ENCODE peak calls at places on chromosomes 11 and 22, in six cellular contexts. D is heart left ventricle, O is GM23338, K is GM06990, J is body of pancreas, M is BE2C. U is an unnamed sample.

GRCh38 chr11:3849297-3849874 is 6.1 kb upstream of the STIM1 start:
- DNase-seq in D (no peak), O (peak), K (no peak), J (peak), M (peak), U (peak)

GRCh38 chr22:24486501-24486921 is 8.6 kb upstream of the UPB1 start:
- DNase-seq in D (no peak), O (no peak), K (no peak), J (no peak), M (no peak), U (peak)

GRCh38 chr22:27603111-27603822 is 198.3 kb downstream of the MN1 start:
- DNase-seq in D (no peak), O (no peak), K (no peak), J (no peak), M (no peak), U (no peak)

GRCh38 chr11:44315947-44316387 is 6.0 kb upstream of the ALX4 start:
- DNase-seq in D (peak), O (peak), K (no peak), J (peak), M (no peak), U (no peak)

GRCh38 chr11:125517116-125517804 is 21.2 kb upstream of the FEZ1 start:
- DNase-seq in D (no peak), O (peak), K (no peak), J (no peak), M (no peak), U (peak)

GRCh38 chr11:127998421-127998820 is 588.9 kb downstream of the ETS1 start:
- DNase-seq in D (no peak), O (no peak), K (no peak), J (no peak), M (no peak), U (no peak)

GRCh38 chr22:36386900-36387663 is 685 bp downstream of the MYH9 start:
- DNase-seq in D (peak), O (peak), K (peak), J (peak), M (peak), U (peak)

GRCh38 chr11:62909107-62909894 is 11.9 kb downstream of the CHRM1 start:
- DNase-seq in D (peak), O (peak), K (no peak), J (peak), M (peak), U (peak)

GRCh38 chr11:125175166-125175565 is 10.6 kb downstream of the PKNOX2 start:
- DNase-seq in D (no peak), O (no peak), K (no peak), J (no peak), M (no peak), U (no peak)

GRCh38 chr11:6175440-6175839 is 5.3 kb upstream of the OR52B2 start:
- DNase-seq in D (no peak), O (no peak), K (no peak), J (no peak), M (no peak), U (no peak)

GRCh38 chr22:29626497-29627195 is 23.2 kb downstream of the NF2 start:
- DNase-seq in D (no peak), O (no peak), K (no peak), J (no peak), M (no peak), U (peak)

GRCh38 chr22:30304495-30305244 is 15.4 kb upstream of the CASTOR1 start:
- DNase-seq in D (no peak), O (no peak), K (no peak), J (peak), M (no peak), U (peak)

GRCh38 chr11:117059611-117060010 is 38.6 kb downstream of the SIK3 start:
- DNase-seq in D (no peak), O (no peak), K (no peak), J (no peak), M (no peak), U (no peak)

GRCh38 chr11:60880635-60881282 is 13.4 kb downstream of the ZP1 start:
- DNase-seq in D (no peak), O (no peak), K (no peak), J (no peak), M (no peak), U (no peak)

GRCh38 chr22:49164773-49165320 is 662.8 kb downstream of the BRD1 start:
- DNase-seq in D (no peak), O (no peak), K (no peak), J (no peak), M (peak), U (no peak)

GRCh38 chr11:36075053-36075452 is 131.2 kb downstream of the LDLRAD3 start:
- DNase-seq in D (no peak), O (no peak), K (no peak), J (no peak), M (no peak), U (no peak)

GRCh38 chr22:20531404-20532181 is 24.2 kb downstream of the MED15 start:
- DNase-seq in D (peak), O (peak), K (no peak), J (peak), M (peak), U (peak)

GRCh38 chr11:70354629-70355028 is 43.7 kb upstream of the CTTN start:
- DNase-seq in D (no peak), O (no peak), K (no peak), J (no peak), M (no peak), U (no peak)

GRCh38 chr11:106422585-106422984 is 345.1 kb downstream of the AASDHPPT start:
- DNase-seq in D (no peak), O (no peak), K (no peak), J (no peak), M (no peak), U (no peak)

GRCh38 chr11:87726511-87726910 is 448.7 kb downstream of the RAB38 start:
- DNase-seq in D (no peak), O (no peak), K (no peak), J (no peak), M (no peak), U (no peak)

GRCh38 chr11:86571273-86571948 is 101.0 kb downstream of the ME3 start:
- DNase-seq in D (no peak), O (peak), K (no peak), J (no peak), M (peak), U (peak)

GRCh38 chr11:122785156-122785605 is 53.1 kb upstream of the CRTAM start:
- DNase-seq in D (no peak), O (no peak), K (no peak), J (peak), M (no peak), U (no peak)

GRCh38 chr11:102453286-102453797 is 777 bp upstream of the TMEM123 start:
- DNase-seq in D (no peak), O (peak), K (no peak), J (no peak), M (no peak), U (peak)

GRCh38 chr11:94855666-94856065 is 87.5 kb downstream of the AMOTL1 start:
- DNase-seq in D (no peak), O (no peak), K (no peak), J (no peak), M (no peak), U (no peak)
- TF ChIP-seq CTCF in D (no peak), O (no peak), K (no peak), J (no peak), M (no peak), U (no peak)

GRCh38 chr11:72600557-72600956 is 73.7 kb downstream of the PDE2A start:
- DNase-seq in D (no peak), O (no peak), K (no peak), J (no peak), M (no peak), U (no peak)

GRCh38 chr11:72602250-72602904 is 71.8 kb downstream of the PDE2A start:
- DNase-seq in D (no peak), O (no peak), K (no peak), J (peak), M (no peak), U (no peak)

GRCh38 chr11:72598466-72598865 is 75.8 kb downstream of the PDE2A start:
- DNase-seq in D (no peak), O (no peak), K (no peak), J (no peak), M (no peak), U (no peak)

GRCh38 chr11:72599325-72600117 is 74.7 kb downstream of the PDE2A start:
- DNase-seq in D (no peak), O (peak), K (no peak), J (no peak), M (no peak), U (peak)

DNA sequence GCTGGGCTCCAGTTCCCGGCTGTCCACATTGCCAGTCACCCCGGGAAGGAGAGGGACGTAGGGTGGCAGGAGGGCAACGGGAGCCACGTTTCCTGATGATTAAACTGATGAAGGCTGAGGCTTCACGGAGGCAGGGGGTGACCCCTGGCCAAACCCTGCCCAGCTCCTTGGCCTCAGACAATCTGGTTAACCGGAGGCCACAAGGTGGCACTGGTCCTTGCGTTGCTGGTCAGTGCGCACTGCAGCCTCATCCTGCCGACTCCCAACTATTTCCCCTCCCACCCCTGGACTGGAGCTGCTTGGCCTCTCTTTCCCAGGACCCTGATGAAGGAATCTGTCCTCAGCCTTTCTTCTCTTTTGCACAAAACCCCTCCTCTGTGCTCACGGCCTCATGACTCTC is 75.3 kb downstream of the PDE2A start:
- DNase-seq in D (peak), O (peak), K (no peak), J (peak), M (peak), U (peak)
- TF ChIP-seq CTCF in D (peak), O (peak), K (peak), J (peak), M (peak), U (peak)

GRCh38 chr11:130003717-130004001 is 1.0 kb upstream of the PRDM10 start:
- DNase-seq in D (no peak), O (no peak), K (no peak), J (peak), M (no peak), U (no peak)
- TF ChIP-seq CTCF in D (no peak), O (no peak), K (no peak), J (no peak), M (no peak), U (no peak)

GRCh38 chr11:119100960-119101349 is 698 bp downstream of the DPAGT1 start:
- DNase-seq in D (no peak), O (peak), K (no peak), J (no peak), M (no peak), U (no peak)

GRCh38 chr11:119099707-119100106 is 1.9 kb downstream of the DPAGT1 start:
- DNase-seq in D (no peak), O (no peak), K (no peak), J (no peak), M (no peak), U (no peak)

GRCh38 chr11:119101759-119102423 is at the start of gene DPAGT1:
- DNase-seq in D (peak), O (peak), K (peak), J (peak), M (peak), U (peak)

GRCh38 chr11:119101367-119101758 is 290 bp downstream of the DPAGT1 start:
- DNase-seq in D (no peak), O (peak), K (no peak), J (no peak), M (no peak), U (peak)

GRCh38 chr11:119100246-119100959 is 1.2 kb downstream of the DPAGT1 start:
- DNase-seq in D (no peak), O (peak), K (no peak), J (peak), M (peak), U (peak)
- TF ChIP-seq CTCF in D (no peak), O (peak), K (peak), J (peak), M (peak), U (peak)

DNA sequence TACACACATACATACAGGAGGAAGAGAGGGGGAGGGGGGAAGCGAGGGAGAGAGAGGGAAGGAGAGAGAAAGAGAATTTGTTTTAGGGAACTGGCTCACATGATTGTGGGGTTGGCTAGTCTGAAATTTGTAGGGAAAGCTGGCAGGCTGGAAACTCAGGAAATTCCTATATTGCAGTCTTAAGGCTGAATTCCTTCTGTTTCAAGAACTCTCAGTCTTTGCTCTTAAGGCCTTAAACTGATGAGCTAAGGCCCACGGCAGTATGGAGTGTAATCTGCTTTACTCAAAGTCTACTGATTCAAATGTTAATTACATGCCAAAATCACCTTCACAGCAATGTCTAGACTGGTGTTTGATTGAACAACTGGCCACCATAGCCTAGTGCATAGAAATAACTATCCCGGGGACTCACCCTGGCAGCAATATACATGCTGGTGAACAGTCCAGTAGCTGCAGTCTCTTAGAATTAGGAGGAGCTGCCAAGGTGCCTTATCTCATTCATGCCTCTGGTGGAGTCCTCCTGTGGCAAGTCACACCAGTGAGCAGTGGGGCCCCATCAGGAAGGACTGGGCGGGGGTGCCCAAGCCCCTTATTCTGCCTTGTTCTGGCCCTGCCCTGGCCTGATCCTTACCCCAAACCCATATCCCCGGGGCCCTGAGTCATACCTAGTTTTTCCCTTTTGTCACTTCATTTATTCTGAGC is 59.7 kb upstream of the AMPD3 start:
- DNase-seq in D (no peak), O (no peak), K (no peak), J (no peak), M (no peak), U (no peak)
- TF ChIP-seq CTCF in D (no peak), O (no peak), K (no peak), J (no peak), M (no peak), U (no peak)